ENCODE peak calls at places on chromosomes 11 and 22, in nine cellular contexts. O is fibroblast of lung, X is mesothelial cell of epicardium, W is psoas muscle, Z is HCT116, Y is lower lobe of right lung, R is A549, H is MCF 10A, J is fibroblast of pulmonary artery. M is an unnamed sample.

GRCh38 chr11:60757231-60757800 is 649 bp downstream of the MS4A15 start:
- DNase-seq in O (no peak), Z (no peak), J (no peak), R (no peak), H (no peak), W (no peak), Y (no peak), X (no peak), M (no peak)

GRCh38 chr11:44043157-44043556 is 4.6 kb upstream of the ACCSL start:
- DNase-seq in O (no peak), Y (no peak), R (no peak), W (no peak), H (no peak), J (no peak), X (no peak), Z (no peak), M (no peak)

GRCh38 chr11:13896990-13897353 is 65.6 kb upstream of the SPON1 start:
- DNase-seq in R (no peak), W (no peak), J (no peak), O (no peak), Y (no peak), H (no peak), Z (no peak), X (no peak), M (no peak)

GRCh38 chr22:24424001-24424900 is 3.1 kb upstream of the ADORA2A start:
- DNase-seq in Z (no peak), X (no peak), H (no peak), Y (peak), J (no peak), R (no peak), W (no peak), O (no peak), M (no peak)

GRCh38 chr11:9719949-9720646 is 56.2 kb downstream of the SWAP70 start:
- DNase-seq in Z (no peak), R (no peak), W (no peak), Y (no peak), H (no peak), O (no peak), J (peak), X (no peak), M (no peak)

GRCh38 chr11:123264431-123264780 is 69.4 kb upstream of the CLMP start:
- DNase-seq in W (no peak), Y (no peak), H (no peak), O (no peak), R (no peak), X (no peak), J (no peak), Z (no peak), M (no peak)

GRCh38 chr11:16126361-16126760 is 230.0 kb downstream of the SOX6 start:
- DNase-seq in J (peak), H (no peak), R (no peak), Z (no peak), Y (no peak), O (peak), W (no peak), X (no peak), M (no peak)

GRCh38 chr11:78841451-78842060 is 266.9 kb upstream of the NARS2 start:
- DNase-seq in H (peak), J (no peak), Y (no peak), W (no peak), X (no peak), Z (no peak), O (peak), R (no peak), M (no peak)

DNA sequence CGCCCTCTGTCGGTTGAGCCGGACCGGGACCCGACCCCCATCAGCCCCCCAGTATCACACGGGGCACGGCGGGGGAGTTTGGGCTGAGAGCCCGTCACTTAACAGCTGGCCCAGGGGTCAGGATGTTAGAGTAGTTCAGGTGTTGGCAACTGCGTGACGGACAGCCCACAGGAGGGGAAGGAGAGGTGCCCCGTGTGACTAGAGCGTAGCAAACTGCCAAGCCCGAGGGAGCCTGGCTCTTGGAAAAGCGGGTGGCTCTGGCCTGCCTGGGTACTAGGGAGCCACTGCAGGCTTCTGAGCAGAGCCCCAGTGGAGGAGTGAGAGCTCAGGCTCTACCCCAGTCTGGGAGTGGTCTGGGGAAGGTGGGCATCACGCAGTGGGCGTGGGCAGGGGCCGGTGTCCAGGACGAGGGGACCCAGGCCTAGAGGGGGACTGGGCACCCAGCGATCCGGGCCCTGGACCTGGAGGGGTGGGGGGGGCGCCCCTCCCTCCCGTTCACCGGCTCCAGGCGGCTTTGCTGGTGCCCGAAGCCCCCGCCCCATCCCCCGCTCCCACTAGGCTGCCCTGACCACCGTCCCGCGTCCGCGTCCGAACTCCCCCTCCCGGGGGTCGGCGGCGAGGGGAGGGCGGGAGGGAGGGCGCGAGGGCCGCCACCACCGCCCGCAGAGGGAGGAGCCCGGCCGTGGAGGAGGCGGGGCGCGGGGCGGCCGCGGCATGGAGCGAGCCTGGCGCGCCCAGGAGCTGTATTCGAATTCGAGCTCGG is 24.4 kb downstream of the SHANK3 start:
- DNase-seq in H (no peak), X (peak), J (no peak), O (no peak), W (peak), Z (no peak), R (no peak), Y (peak), M (no peak)
- TF ChIP-seq CTCF in H (peak), X (peak), J (peak), O (peak), W (peak), Z (no peak), R (no peak), Y (peak), M (peak)

GRCh38 chr11:117725048-117725734 is 71.8 kb downstream of the DSCAML1 start:
- DNase-seq in J (no peak), R (no peak), X (no peak), Y (no peak), Z (no peak), H (no peak), O (no peak), W (no peak), M (no peak)
- TF ChIP-seq CTCF in J (no peak), R (no peak), X (no peak), Y (no peak), Z (no peak), H (no peak), O (no peak), W (no peak), M (no peak)

GRCh38 chr11:99911116-99911515 is 776.0 kb upstream of the ARHGAP42 start:
- DNase-seq in R (no peak), J (no peak), W (no peak), Y (no peak), Z (no peak), X (no peak), H (peak), O (no peak), M (no peak)
- TF ChIP-seq CTCF in R (no peak), J (no peak), W (no peak), Y (no peak), Z (no peak), X (no peak), H (no peak), O (no peak), M (no peak)

GRCh38 chr11:61814958-61815789 is 1.6 kb downstream of the FADS1 start:
- DNase-seq in J (peak), W (peak), Y (peak), O (peak), X (peak), H (peak), Z (peak), R (peak), M (peak)
- TF ChIP-seq CTCF in J (no peak), W (no peak), Y (no peak), O (no peak), X (no peak), H (no peak), Z (no peak), R (no peak), M (no peak)

GRCh38 chr11:72534859-72535547 is 100.7 kb upstream of the CLPB start:
- DNase-seq in Y (no peak), J (no peak), W (no peak), Z (peak), H (no peak), R (peak), X (no peak), O (peak), M (no peak)
- TF ChIP-seq CTCF in Y (no peak), J (peak), W (no peak), Z (peak), H (no peak), R (no peak), X (no peak), O (peak), M (no peak)

DNA sequence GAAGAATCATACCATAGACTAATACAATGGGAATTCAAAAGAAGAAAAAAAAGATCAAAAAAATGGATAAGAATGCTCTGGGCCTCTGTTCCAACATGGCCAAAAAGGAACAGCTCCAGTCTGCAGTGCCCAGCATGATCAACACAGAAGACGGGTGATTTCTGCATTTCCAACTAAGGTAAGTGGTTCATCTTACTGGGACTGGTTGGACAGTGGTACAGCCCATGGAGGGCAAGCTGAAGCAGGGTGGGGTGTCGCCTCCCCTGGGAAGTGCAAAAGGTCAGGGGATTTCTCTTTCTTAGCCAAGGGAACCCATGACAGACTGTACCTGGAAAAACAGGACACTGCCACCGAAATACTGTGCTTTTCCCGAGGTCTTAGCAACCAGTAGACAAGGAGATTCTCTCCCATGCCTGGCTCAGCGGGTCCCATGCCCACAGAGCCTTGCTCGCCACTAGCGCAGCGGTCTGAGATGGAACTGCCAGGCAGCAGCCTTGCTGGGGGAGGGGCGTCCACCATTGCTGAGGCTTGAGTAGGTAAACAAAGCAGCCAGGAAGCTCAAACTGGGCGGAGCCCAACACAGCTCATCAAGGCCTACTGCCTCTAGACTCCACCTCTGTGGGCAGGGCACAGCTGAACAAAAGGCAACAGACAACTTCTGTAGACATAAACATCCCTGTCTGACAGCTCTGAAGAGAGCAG is 428.4 kb downstream of the MN1 start:
- DNase-seq in Z (no peak), X (no peak), H (no peak), J (no peak), Y (peak), R (no peak), O (peak), W (no peak), M (peak)
- TF ChIP-seq CTCF in Z (no peak), X (no peak), H (no peak), J (no peak), Y (peak), R (no peak), O (no peak), W (no peak), M (no peak)

GRCh38 chr11:62394825-62395538 is 23.9 kb upstream of the SCGB1A1 start:
- DNase-seq in O (peak), Z (peak), W (peak), X (no peak), J (peak), R (peak), Y (peak), H (peak), M (peak)
- TF ChIP-seq CTCF in O (peak), Z (peak), W (peak), X (peak), J (peak), R (peak), Y (peak), H (peak), M (peak)

GRCh38 chr11:3219281-3219892 is 774 bp upstream of the MRGPRG start:
- DNase-seq in X (no peak), H (no peak), Y (peak), W (no peak), R (no peak), Z (no peak), J (no peak), O (no peak), M (no peak)

GRCh38 chr11:3217751-3218482 is 696 bp downstream of the MRGPRG start:
- DNase-seq in J (no peak), Y (peak), O (no peak), Z (no peak), X (peak), R (no peak), H (no peak), W (no peak), M (no peak)

GRCh38 chr11:3220101-3220500 is 1.5 kb upstream of the MRGPRG start:
- DNase-seq in J (no peak), Y (no peak), W (no peak), R (no peak), O (no peak), H (no peak), Z (no peak), X (no peak), M (no peak)

GRCh38 chr11:3220521-3221407 is 2.2 kb upstream of the MRGPRG start:
- DNase-seq in H (no peak), J (no peak), W (no peak), X (no peak), Y (peak), Z (no peak), R (no peak), O (no peak), M (peak)

DNA sequence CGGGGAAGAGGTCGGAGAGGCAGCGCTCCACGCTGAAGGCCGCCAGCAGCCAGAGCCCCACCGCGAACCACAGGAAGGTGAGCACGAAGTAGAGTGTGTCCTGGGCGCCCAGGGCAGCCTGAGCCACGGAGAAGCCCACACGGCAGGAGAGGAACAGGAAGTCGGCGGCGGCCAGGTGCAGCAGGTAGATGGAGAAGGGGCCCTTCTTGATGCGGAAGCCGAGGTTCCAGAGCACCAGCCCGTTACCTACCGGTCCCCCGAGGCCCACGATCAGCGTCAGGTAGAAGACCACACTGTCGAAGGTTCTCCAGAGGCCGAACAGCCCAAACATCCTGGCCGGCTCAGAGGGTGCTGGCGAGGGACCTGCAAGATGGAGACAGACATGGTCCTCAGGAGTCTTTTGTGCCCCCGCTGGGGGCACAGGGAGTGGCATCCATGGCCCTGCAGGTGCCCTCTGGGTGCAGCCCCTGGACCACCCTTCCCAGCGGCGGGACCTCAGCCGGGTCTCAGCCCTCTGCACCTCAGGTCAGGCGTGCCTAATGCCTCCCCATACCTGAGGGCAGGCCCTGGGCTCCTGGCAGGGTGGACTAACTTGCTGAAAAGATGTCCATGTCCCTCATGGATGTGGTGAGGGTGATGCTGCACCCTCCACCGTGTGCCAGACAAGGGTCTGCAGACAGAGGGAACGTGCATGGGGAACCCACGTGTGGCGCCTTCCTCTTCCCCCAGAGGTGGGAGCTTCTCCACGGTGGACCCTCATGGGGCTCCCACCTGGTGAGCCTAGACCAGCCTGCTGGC is at the start of gene MRGPRG:
- DNase-seq in O (no peak), Z (no peak), R (no peak), J (no peak), H (no peak), W (no peak), Y (no peak), X (no peak), M (no peak)
- TF ChIP-seq CTCF in O (no peak), Z (no peak), R (no peak), J (no peak), H (no peak), W (no peak), Y (no peak), X (no peak), M (no peak)